ENCODE peak calls at places on chromosomes 11 and 22, in four cellular contexts. One of them, this sample, is unnamed.

GRCh38 chr11:85673422-85673821 is 8.5 kb upstream of the CREBZF start:
- DNase-seq in LoVo: no peak
- DNase-seq in fibroblast of mammary gland: no peak
- DNase-seq in BJ: no peak
- DNase-seq in this sample: no peak

GRCh38 chr11:850777-851762 is 8.4 kb downstream of the TSPAN4 start:
- DNase-seq in LoVo: no peak
- DNase-seq in fibroblast of mammary gland: no peak
- DNase-seq in BJ: no peak
- DNase-seq in this sample: no peak

GRCh38 chr11:66292543-66293332 is 1.0 kb downstream of the TMEM151A start:
- DNase-seq in LoVo: no peak
- DNase-seq in fibroblast of mammary gland: no peak
- DNase-seq in BJ: no peak
- DNase-seq in this sample: no peak

GRCh38 chr11:65868907-65869306 is 3.7 kb downstream of the EFEMP2 start:
- DNase-seq in BJ: no peak
- DNase-seq in LoVo: no peak
- DNase-seq in fibroblast of mammary gland: no peak
- DNase-seq in this sample: no peak

GRCh38 chr11:128741928-128742327 is 48.1 kb downstream of the FLI1 start:
- DNase-seq in fibroblast of mammary gland: no peak
- DNase-seq in LoVo: no peak
- DNase-seq in BJ: no peak
- DNase-seq in this sample: no peak

GRCh38 chr11:74648894-74649293 is 56.5 kb downstream of the POLD3 start:
- DNase-seq in LoVo: no peak
- DNase-seq in BJ: no peak
- DNase-seq in fibroblast of mammary gland: peak
- DNase-seq in this sample: no peak

GRCh38 chr11:66151273-66151672 is 81.2 kb downstream of the PACS1 start:
- DNase-seq in LoVo: no peak
- DNase-seq in fibroblast of mammary gland: no peak
- DNase-seq in BJ: no peak
- DNase-seq in this sample: no peak

GRCh38 chr11:107704432-107704831 is 7.4 kb downstream of the SLN start:
- DNase-seq in LoVo: no peak
- DNase-seq in BJ: no peak
- DNase-seq in fibroblast of mammary gland: peak
- DNase-seq in this sample: no peak

GRCh38 chr11:2801711-2802388 is 83.7 kb downstream of the CDKN1C start:
- DNase-seq in BJ: no peak
- DNase-seq in LoVo: no peak
- DNase-seq in fibroblast of mammary gland: no peak
- DNase-seq in this sample: no peak

GRCh38 chr11:1160231-1161101 is 2.7 kb downstream of the MUC5AC start:
- DNase-seq in BJ: no peak
- DNase-seq in fibroblast of mammary gland: no peak
- DNase-seq in LoVo: no peak
- DNase-seq in this sample: no peak

GRCh38 chr22:50271519-50271970 is 1.4 kb upstream of the MAPK11 start:
- DNase-seq in fibroblast of mammary gland: peak
- DNase-seq in LoVo: peak
- DNase-seq in BJ: no peak
- DNase-seq in this sample: peak

GRCh38 chr22:50471197-50471847 is 3.5 kb downstream of the SBF1 start:
- DNase-seq in BJ: no peak
- DNase-seq in LoVo: no peak
- DNase-seq in fibroblast of mammary gland: no peak
- DNase-seq in this sample: no peak

GRCh38 chr11:65429724-65430405 is 7.3 kb downstream of the NEAT1 start:
- DNase-seq in BJ: no peak
- DNase-seq in LoVo: no peak
- DNase-seq in fibroblast of mammary gland: peak
- DNase-seq in this sample: peak

GRCh38 chr11:74749127-74749964 is 697 bp downstream of the RNF169 start:
- DNase-seq in LoVo: peak
- DNase-seq in BJ: no peak
- DNase-seq in fibroblast of mammary gland: peak
- DNase-seq in this sample: peak